ENCODE peak calls at places on chromosome 4, in five cellular contexts. J is activated T-cell treated with anti-CD3 and anti-CD28 coated beads, Interleukin-2, amount 50 U/mL, for 72 hours; Z is EL; T is left colon; O is fibroblast of lung. K is an unnamed sample.

GRCh38 chr4:184309241-184310170 is 91.8 kb upstream of the ENPP6 start:
- DNase-seq in J (peak), O (no peak), Z (no peak), T (no peak), K (no peak)

GRCh38 chr4:98446499-98447375 is 185.6 kb downstream of the RAP1GDS1 start:
- DNase-seq in O (peak), Z (no peak), T (peak), J (peak), K (peak)

GRCh38 chr4:102869569-102870227 is 906 bp downstream of the CISD2 start:
- DNase-seq in J (peak), T (peak), O (no peak), Z (no peak), K (no peak)

GRCh38 chr4:93748380-93748779 is 80.2 kb upstream of the ATOH1 start:
- DNase-seq in T (no peak), O (no peak), Z (no peak), J (no peak), K (no peak)

GRCh38 chr4:108762559-108763225 is at the start of gene ETNPPL:
- DNase-seq in T (peak), J (peak), O (peak), Z (peak), K (peak)

GRCh38 chr4:79467246-79467932 is 59.4 kb upstream of the GK2 start:
- DNase-seq in O (peak), T (no peak), Z (no peak), J (no peak), K (no peak)

GRCh38 chr4:92791876-92792490 is 488.2 kb downstream of the GRID2 start:
- DNase-seq in J (no peak), Z (no peak), T (no peak), O (no peak), K (no peak)

GRCh38 chr4:8060632-8061031 is 98.0 kb downstream of the ABLIM2 start:
- DNase-seq in Z (no peak), T (no peak), O (no peak), J (no peak), K (peak)

GRCh38 chr4:111802191-111802590 is 343.1 kb upstream of the FAM241A start:
- DNase-seq in T (no peak), O (no peak), J (no peak), Z (no peak), K (no peak)